ENCODE peak calls at places on chromosomes 11 and 22, in seven cellular contexts. U, Y, M, H, C, Z and S are unnamed samples.

GRCh38 chr11:29280452-29280851 is 736.4 kb downstream of the KCNA4 start:
- DNase-seq in C (no peak), M (no peak), H (no peak), U (no peak), Z (no peak), Y (no peak), S (no peak)

GRCh38 chr11:113632981-113633380 is 73.1 kb downstream of the TMPRSS5 start:
- DNase-seq in U (no peak), C (no peak), Y (no peak), M (peak), H (no peak), Z (no peak), S (no peak)

GRCh38 chr11:83336993-83337392 is 50.8 kb upstream of the CCDC90B start:
- DNase-seq in M (no peak), Y (no peak), C (no peak), U (no peak), H (no peak), Z (no peak), S (no peak)

GRCh38 chr11:94243571-94244229 is 60.7 kb upstream of the IZUMO1R start:
- DNase-seq in U (no peak), Z (no peak), H (no peak), Y (no peak), C (no peak), M (peak), S (no peak)

GRCh38 chr11:76644591-76644990 is 26.0 kb downstream of the LRRC32 start:
- DNase-seq in C (no peak), Y (no peak), Z (no peak), H (no peak), U (no peak), M (no peak), S (no peak)

GRCh38 chr22:27594474-27595134 is 207.0 kb downstream of the MN1 start:
- DNase-seq in H (no peak), Z (no peak), C (no peak), U (no peak), Y (no peak), M (no peak), S (no peak)

GRCh38 chr11:79088967-79089366 is 351.9 kb downstream of the TENM4 start:
- DNase-seq in Z (no peak), Y (no peak), M (no peak), C (no peak), H (no peak), U (no peak), S (no peak)

GRCh38 chr11:8826145-8826786 is 84.7 kb upstream of the AKIP1 start:
- DNase-seq in H (no peak), M (peak), Y (no peak), Z (no peak), C (no peak), U (no peak), S (no peak)

GRCh38 chr11:128291835-128292234 is 295.5 kb downstream of the ETS1 start:
- DNase-seq in U (peak), M (no peak), Y (no peak), Z (peak), C (peak), H (no peak), S (peak)

GRCh38 chr11:69837791-69838190 is 18.6 kb upstream of the FGF3 start:
- DNase-seq in M (no peak), H (no peak), Z (no peak), Y (no peak), C (no peak), U (no peak), S (no peak)

GRCh38 chr22:43014062-43014875 is 680 bp downstream of the PACSIN2 start:
- DNase-seq in Y (peak), M (peak), Z (peak), U (peak), C (no peak), H (peak), S (peak)

GRCh38 chr11:95888439-95888838 is 35.5 kb downstream of the MTMR2 start:
- DNase-seq in U (no peak), H (no peak), Z (no peak), C (no peak), Y (no peak), M (no peak), S (no peak)

GRCh38 chr11:132490976-132491375 is 1041.3 kb downstream of the OPCML start:
- DNase-seq in H (no peak), Y (no peak), C (no peak), M (peak), Z (no peak), U (no peak), S (no peak)

GRCh38 chr11:113189909-113190667 is 124.3 kb upstream of the TTC12 start:
- DNase-seq in Z (no peak), C (no peak), M (peak), H (no peak), Y (no peak), U (no peak), S (peak)